ENCODE peak calls at places on chromosomes 6 and 20, in four cellular contexts. E is HepG2, Y is right lobe of liver, B is neuronal stem cell. U is an unnamed sample. For H3K4me1, the result is how much of the 10 kb centered on the place peaks cover.

GRCh38 chr6:16344756-16345155 is 106.4 kb downstream of the GMPR start:
- DNase-seq in B (no peak), E (no peak), Y (no peak), U (peak)

GRCh38 chr6:21109421-21110178 is 484.0 kb upstream of the SOX4 start:
- DNase-seq in B (no peak), E (peak), Y (no peak), U (peak)

GRCh38 chr6:159169193-159169555 is at the start of gene FNDC1:
- DNase-seq in B (peak), Y (no peak), E (no peak), U (peak)

GRCh38 chr6:108896111-108896661 is 48.0 kb downstream of the ARMC2 start:
- DNase-seq in Y (no peak), E (no peak), B (no peak), U (no peak)

GRCh38 chr20:21102691-21103311 is 3.4 kb downstream of the LINC00237 start:
- DNase-seq in E (no peak), B (no peak), Y (no peak), U (peak)

GRCh38 chr6:117555882-117556498 is 46.3 kb downstream of the GOPC start:
- DNase-seq in Y (peak), B (no peak), E (peak), U (peak)

GRCh38 chr6:16334671-16335070 is 96.3 kb downstream of the GMPR start:
- DNase-seq in E (no peak), Y (no peak), B (no peak), U (no peak)

GRCh38 chr6:31655349-31656237 is at the start of gene APOM:
- DNase-seq in E (peak), B (no peak), Y (peak), U (no peak)

GRCh38 chr6:162099685-162100084 is 627.9 kb downstream of the PRKN start:
- DNase-seq in E (peak), Y (no peak), B (no peak), U (peak)

GRCh38 chr6:39402239-39402751 is 79.8 kb upstream of the KCNK16 start:
- DNase-seq in E (no peak), B (no peak), Y (no peak), U (no peak)

GRCh38 chr6:170045981-170046667 is 244.8 kb downstream of the DLL1 start:
- DNase-seq in B (no peak), E (no peak), Y (no peak), U (no peak)

GRCh38 chr6:54786154-54786553 is 60.4 kb upstream of the FAM83B start:
- DNase-seq in Y (no peak), E (no peak), B (no peak), U (no peak)

GRCh38 chr6:135861189-135861588 is 9.7 kb downstream of the PDE7B start:
- DNase-seq in E (no peak), B (no peak), Y (no peak), U (no peak)

GRCh38 chr6:116287668-116288282 is 8.0 kb upstream of the TSPYL1 start:
- DNase-seq in E (peak), B (peak), Y (no peak), U (peak)

GRCh38 chr6:63888416-63888815 is 252.8 kb downstream of the PHF3 start:
- DNase-seq in Y (no peak), E (no peak), B (no peak), U (no peak)

GRCh38 chr20:32019156-32019510 is 8.9 kb downstream of the CCM2L start:
- DNase-seq in Y (no peak), E (no peak), B (peak), U (peak)

GRCh38 chr20:42281801-42282200 is 663.6 kb upstream of the CHD6 start:
- DNase-seq in Y (no peak), E (no peak), B (no peak), U (no peak)

GRCh38 chr6:22251331-22251730 is 45.5 kb downstream of the PRL start:
- DNase-seq in E (no peak), Y (no peak), B (no peak), U (no peak)

GRCh38 chr6:117352466-117353081 is 73.2 kb downstream of the ROS1 start:
- DNase-seq in E (peak), B (no peak), Y (no peak), U (no peak)

GRCh38 chr6:63290507-63291049 is 29.2 kb downstream of the LGSN start:
- DNase-seq in B (no peak), Y (no peak), E (no peak), U (no peak)

GRCh38 chr6:10190042-10190441 is 224.8 kb downstream of the TFAP2A start:
- DNase-seq in B (no peak), Y (no peak), E (no peak), U (no peak)

GRCh38 chr20:34921436-34921835 is 34.2 kb downstream of the GSS start:
- DNase-seq in E (no peak), Y (no peak), B (no peak), U (no peak)

GRCh38 chr6:89034586-89035251 is 45.8 kb upstream of the PNRC1 start:
- DNase-seq in Y (no peak), B (no peak), E (peak), U (peak)

GRCh38 chr20:50335105-50335504 is 144.5 kb downstream of the CEBPB start:
- DNase-seq in E (peak), B (peak), Y (no peak), U (peak)

GRCh38 chr6:64330694-64331309 is 695.2 kb downstream of the PHF3 start:
- DNase-seq in Y (peak), E (peak), B (peak), U (peak)

GRCh38 chr6:136383271-136383670 is 93.6 kb upstream of the BCLAF1 start:
- DNase-seq in Y (no peak), B (no peak), E (no peak), U (no peak)

GRCh38 chr6:79801362-79801761 is 146.0 kb downstream of the ELOVL4 start:
- DNase-seq in B (no peak), Y (no peak), E (no peak), U (no peak)

GRCh38 chr6:46452312-46452917 is 38.8 kb downstream of the RCAN2 start:
- DNase-seq in Y (no peak), E (no peak), B (no peak), U (no peak)

GRCh38 chr6:39263299-39264037 is 34.2 kb upstream of the KCNK5 start:
- DNase-seq in Y (peak), B (no peak), E (no peak), U (no peak)

GRCh38 chr6:156795825-156796224 is 18.6 kb downstream of the ARID1B start:
- DNase-seq in E (no peak), Y (no peak), B (no peak), U (no peak)

GRCh38 chr20:62625921-62626547 is 16.3 kb upstream of the SLCO4A1 start:
- DNase-seq in B (no peak), E (no peak), Y (no peak), U (no peak)

GRCh38 chr20:62624719-62625455 is 17.4 kb upstream of the SLCO4A1 start:
- DNase-seq in B (no peak), E (no peak), Y (no peak), U (no peak)

GRCh38 chr20:62623488-62624324 is 18.6 kb upstream of the SLCO4A1 start:
- DNase-seq in Y (peak), E (peak), B (peak), U (peak)

GRCh38 chr20:62624325-62624690 is 18.0 kb upstream of the SLCO4A1 start:
- DNase-seq in Y (no peak), E (peak), B (no peak), U (no peak)

GRCh38 chr20:62625516-62625915 is 16.8 kb upstream of the SLCO4A1 start:
- DNase-seq in E (no peak), B (no peak), Y (no peak), U (no peak)
- H3K27ac ChIP-seq in E (no peak), B (no peak), Y (no peak), U (no peak)

DNA sequence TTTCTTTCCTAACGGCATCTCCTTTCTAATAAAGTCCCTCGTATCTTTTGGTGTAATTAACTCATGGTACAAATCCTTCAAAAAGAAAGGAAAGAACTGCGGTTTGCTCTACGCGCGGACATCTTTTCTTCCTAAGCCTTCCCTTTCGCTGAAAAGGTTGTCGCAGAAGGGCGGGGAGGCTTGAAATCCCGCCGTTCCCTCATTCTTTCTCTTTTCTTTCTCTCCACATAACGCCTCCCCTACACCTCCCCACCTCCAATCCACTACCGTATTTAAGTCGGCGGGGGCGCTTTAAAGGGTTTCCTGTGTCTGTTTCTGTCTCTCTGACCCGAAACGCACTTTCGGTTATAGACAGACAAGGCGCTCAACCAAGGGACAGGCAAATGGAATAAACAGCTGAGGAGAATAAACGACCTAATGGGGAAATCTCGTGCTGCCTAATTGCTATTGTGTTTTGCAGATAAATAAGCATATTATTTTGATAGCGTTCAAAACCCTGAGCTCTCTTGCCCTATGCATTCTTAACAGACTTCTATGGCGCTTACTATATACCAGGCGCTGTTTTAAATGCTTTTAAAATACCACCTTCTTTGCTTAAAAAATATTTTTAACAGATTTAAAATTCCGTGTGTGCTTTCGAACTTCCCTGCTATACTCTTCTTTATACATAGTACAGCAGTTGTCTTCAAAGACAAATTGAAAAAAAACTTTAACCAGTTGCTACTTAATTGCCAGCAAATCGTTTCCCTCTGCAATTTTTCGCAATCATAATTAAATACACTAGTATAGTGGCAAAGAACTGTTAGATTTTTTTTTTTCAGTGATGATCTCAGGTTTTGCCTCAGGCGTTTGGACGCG is 2.5 kb upstream of the HEY2 start:
- DNase-seq in Y (peak), E (peak), B (peak), U (peak)
- H3K4me3 ChIP-seq in Y (peak), E (peak), B (peak), U (peak)

DNA sequence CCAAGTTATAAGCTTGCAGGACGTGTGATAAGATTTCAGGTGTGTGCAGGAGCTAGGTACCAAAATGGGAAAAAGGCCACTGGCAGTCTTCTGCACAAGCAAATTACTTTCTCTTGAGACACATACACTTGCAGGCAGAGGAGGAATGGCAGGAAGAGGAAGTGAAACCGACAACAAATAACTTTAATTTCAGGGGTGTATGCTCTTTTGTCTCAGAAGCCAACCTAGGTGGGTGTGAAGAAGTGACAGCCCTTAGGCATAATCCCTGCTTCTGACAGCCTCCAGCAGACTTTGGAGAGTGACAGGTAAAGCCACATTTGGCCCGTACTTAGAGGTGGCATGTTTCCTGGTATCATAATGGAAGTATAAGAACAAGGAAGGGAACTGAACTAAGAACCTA is 118.8 kb upstream of the TRAF3IP2 start:
- DNase-seq in B (no peak), Y (no peak), E (no peak), U (no peak)
- H3K4me1 ChIP-seq in B (under half), Y (under half), E (under half), U (under half)

GRCh38 chr6:6479706-6480250 is 108.7 kb upstream of the LY86 start:
- DNase-seq in E (no peak), Y (no peak), B (no peak), U (no peak)

GRCh38 chr6:6471276-6471675 is 117.2 kb upstream of the LY86 start:
- DNase-seq in E (no peak), Y (no peak), B (no peak), U (no peak)

GRCh38 chr6:6470112-6470511 is 118.4 kb upstream of the LY86 start:
- DNase-seq in E (no peak), Y (no peak), B (no peak), U (no peak)

GRCh38 chr6:6469074-6469473 is 119.4 kb upstream of the LY86 start:
- DNase-seq in E (no peak), Y (no peak), B (no peak), U (no peak)

GRCh38 chr6:6474170-6474920 is 114.2 kb upstream of the LY86 start:
- DNase-seq in B (no peak), Y (no peak), E (no peak), U (no peak)
- H3K27ac ChIP-seq in B (no peak), Y (no peak), E (no peak), U (no peak)

DNA sequence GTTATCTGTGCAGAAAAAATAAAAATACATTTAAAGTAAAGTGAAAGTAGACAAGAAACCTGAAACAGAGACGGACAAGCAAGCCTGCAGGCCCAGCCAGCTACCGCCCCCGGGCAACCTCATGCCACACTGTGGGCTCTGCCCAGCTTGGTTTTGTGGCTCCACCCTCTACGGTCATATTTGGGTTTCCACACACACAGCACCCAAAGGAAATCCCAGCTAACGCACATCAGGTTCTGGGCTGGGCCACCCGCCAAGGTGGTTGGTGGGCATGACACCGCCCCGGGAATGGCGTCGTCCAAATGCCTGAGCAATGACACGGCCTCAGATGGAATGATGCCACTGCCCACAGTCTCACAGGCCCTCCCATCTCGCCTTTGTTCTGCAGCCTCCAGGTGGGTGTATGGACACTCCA is 22.9 kb downstream of the FAM110A start:
- DNase-seq in B (no peak), Y (no peak), E (no peak), U (peak)
- H3K4me3 ChIP-seq in B (peak), Y (no peak), E (no peak), U (no peak)

DNA sequence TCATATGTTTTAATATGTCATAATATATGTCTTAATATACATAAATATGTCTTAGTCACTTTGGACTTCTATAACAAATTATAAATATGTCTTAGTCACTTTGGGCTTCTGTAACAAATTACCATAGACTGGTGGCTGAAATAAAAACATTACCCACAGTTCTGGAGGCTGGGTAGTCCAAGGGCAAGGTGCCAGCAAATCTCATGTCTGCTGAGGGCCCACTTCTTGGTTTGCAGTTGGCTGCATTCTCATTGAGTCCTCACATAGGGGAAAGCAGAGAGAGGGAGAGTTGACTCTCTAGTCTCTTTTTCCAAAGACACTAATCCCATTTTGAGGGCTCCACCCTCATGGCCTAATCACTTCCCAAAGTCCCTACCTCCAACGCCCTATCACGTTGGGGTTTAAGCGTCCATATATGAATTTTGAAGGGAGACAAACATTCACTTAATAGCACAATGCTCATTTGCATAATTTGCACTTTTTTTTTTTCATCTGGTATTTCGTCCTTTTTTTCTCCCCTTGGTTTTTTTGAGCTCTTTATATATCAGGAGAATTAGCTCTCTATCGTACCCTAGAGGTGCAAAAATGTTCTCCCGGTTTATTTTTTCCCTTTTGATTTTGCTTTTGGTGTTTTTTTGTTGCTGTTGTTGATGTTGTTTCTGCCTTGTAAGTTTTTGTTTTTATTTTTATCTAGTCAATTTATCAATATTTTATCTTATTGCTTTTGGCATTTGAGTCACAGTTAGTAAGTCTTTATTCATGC is 266.4 kb downstream of the PLCB1 start:
- DNase-seq in E (no peak), Y (no peak), B (no peak), U (no peak)
- H3K4me1 ChIP-seq in E (under half), Y (under half), B (under half), U (under half)

DNA sequence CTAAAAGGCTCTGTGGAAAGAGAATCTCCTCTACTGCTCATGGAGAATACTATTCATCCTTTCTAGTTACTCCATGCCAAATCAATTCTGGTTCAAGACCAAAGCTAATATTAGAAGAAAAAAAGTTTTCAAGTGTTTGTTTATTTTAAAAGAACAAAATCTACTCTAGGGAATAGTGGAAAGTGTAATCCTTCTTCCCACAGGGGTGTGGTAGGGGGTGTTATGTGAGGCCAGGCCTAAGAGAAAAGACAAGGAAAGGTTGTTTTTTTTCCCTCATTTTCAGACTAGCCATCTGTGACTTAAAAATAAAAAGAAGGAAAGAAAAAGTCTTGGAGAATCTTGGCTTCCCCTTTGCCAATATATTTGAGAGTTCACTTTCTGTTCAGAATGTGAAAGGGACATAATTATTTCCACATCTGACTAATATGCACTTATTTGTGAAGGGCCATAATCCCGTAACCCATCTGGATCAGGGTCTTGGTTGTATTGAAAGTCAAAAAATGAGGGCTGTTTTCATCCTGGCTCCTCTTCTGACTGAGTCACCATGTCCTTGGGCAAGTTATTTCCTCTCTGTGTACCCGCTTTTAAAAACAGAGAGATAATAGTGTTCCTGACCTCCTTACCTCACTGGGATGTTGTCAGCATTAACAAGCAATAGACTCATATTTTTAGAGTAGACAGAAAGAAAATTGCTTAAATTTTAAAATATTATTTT is 233.8 kb downstream of the IBTK start:
- DNase-seq in E (peak), B (no peak), Y (no peak), U (no peak)
- H3K27ac ChIP-seq in E (no peak), B (no peak), Y (no peak), U (no peak)

GRCh38 chr6:13427346-13427745 is 60.1 kb downstream of the GFOD1 start:
- DNase-seq in B (no peak), Y (no peak), E (no peak), U (no peak)
- H3K4me3 ChIP-seq in B (no peak), Y (no peak), E (no peak), U (no peak)

GRCh38 chr6:220736-221475 is 71.4 kb upstream of the DUSP22 start:
- DNase-seq in B (no peak), Y (no peak), E (peak), U (no peak)

GRCh38 chr6:220312-220711 is 72.0 kb upstream of the DUSP22 start:
- DNase-seq in B (no peak), E (peak), Y (no peak), U (no peak)

GRCh38 chr6:218153-219018 is 73.9 kb upstream of the DUSP22 start:
- DNase-seq in B (no peak), Y (no peak), E (no peak), U (no peak)

GRCh38 chr6:219019-219570 is 73.2 kb upstream of the DUSP22 start:
- DNase-seq in Y (no peak), B (no peak), E (no peak), U (no peak)

GRCh38 chr6:219641-220198 is 72.6 kb upstream of the DUSP22 start:
- DNase-seq in Y (peak), E (peak), B (no peak), U (peak)
- H3K4me1 ChIP-seq in Y (under half), E (under half), B (under half), U (under half)